ENCODE peak calls at places on chromosome 16, in six cellular contexts. U is GM13976; O is aorta; T is stimulated activated CD4-positive, alpha-beta T cell treated with anti-CD3 and anti-CD28 coated beads, Interleukin-15, amount 100 ng/mL, for 24 hours; W is stimulated activated effector memory CD8-positive, alpha-beta T cell treated with anti-CD3 and anti-CD28 coated beads, Interleukin-12 subunit alpha, Interleukin-12 subunit beta, amount 100 ng/mL, for 72 hours; E is non-pigmented ciliary epithelial cell. Q is an unnamed sample.

GRCh38 chr16:17471745-17472075 is 950 bp upstream of the XYLT1 start:
- DNase-seq in U (no peak), O (no peak), T (no peak), W (no peak), E (no peak), Q (no peak)

GRCh38 chr16:69483611-69484010 is 59.2 kb downstream of the CYB5B start:
- DNase-seq in U (no peak), O (no peak), T (no peak), W (no peak), E (no peak), Q (peak; percentile 80)

GRCh38 chr16:79483336-79483735 is 117.2 kb downstream of the MAF start:
- DNase-seq in U (no peak), O (no peak), T (no peak), W (no peak), E (no peak), Q (no peak)

GRCh38 chr16:21684199-21684598 is 20.4 kb downstream of the OTOA start:
- DNase-seq in U (peak; percentile 43), O (no peak), T (peak; percentile 59), W (peak; percentile 69), E (no peak), Q (peak; percentile 33)

GRCh38 chr16:2692948-2693651 is 10.8 kb downstream of the KCTD5 start:
- DNase-seq in U (no peak), O (no peak), T (no peak), W (no peak), E (peak; percentile 14), Q (peak; percentile 77)

GRCh38 chr16:70777973-70778406 is 23.0 kb downstream of the VAC14 start:
- DNase-seq in U (no peak), O (no peak), T (no peak), W (no peak), E (no peak), Q (no peak)

GRCh38 chr16:87864331-87864989 is 4.8 kb downstream of the SLC7A5 start:
- DNase-seq in U (no peak), O (no peak), T (no peak), W (no peak), E (no peak), Q (no peak)

GRCh38 chr16:12531937-12532336 is 271.8 kb downstream of the CPPED1 start:
- DNase-seq in U (no peak), O (no peak), T (peak; percentile 9), W (no peak), E (no peak), Q (no peak)

GRCh38 chr16:66740010-66740409 is 11.4 kb downstream of the DYNC1LI2 start:
- DNase-seq in U (peak; percentile 62), O (no peak), T (peak; percentile 36), W (no peak), E (no peak), Q (peak; percentile 75)

GRCh38 chr16:73056911-73057310 is 9.0 kb upstream of the ZFHX3 start:
- DNase-seq in U (no peak), O (no peak), T (no peak), W (no peak), E (no peak), Q (no peak)

GRCh38 chr16:8788578-8789172 is 8.8 kb downstream of the TMEM186 start:
- DNase-seq in U (no peak), O (no peak), T (no peak), W (no peak), E (no peak), Q (no peak)

GRCh38 chr16:22225060-22225459 is 19.0 kb downstream of the EEF2K start:
- DNase-seq in U (no peak), O (no peak), T (no peak), W (no peak), E (no peak), Q (no peak)

GRCh38 chr16:51573191-51573590 is 422.1 kb upstream of the SALL1 start:
- DNase-seq in U (no peak), O (no peak), T (no peak), W (no peak), E (no peak), Q (no peak)

GRCh38 chr16:82152641-82153094 is 17.4 kb downstream of the MPHOSPH6 start:
- DNase-seq in U (no peak), O (no peak), T (no peak), W (no peak), E (peak; percentile 19), Q (no peak)

GRCh38 chr16:47008612-47009011 is 35.1 kb upstream of the DNAJA2 start:
- DNase-seq in U (no peak), O (no peak), T (no peak), W (no peak), E (no peak), Q (no peak)

GRCh38 chr16:56013962-56014552 is 138.9 kb upstream of the CES5A start:
- DNase-seq in U (peak; percentile 10), O (peak; percentile 52), T (peak; percentile 48), W (peak; percentile 55), E (no peak), Q (peak; percentile 89)

GRCh38 chr16:24822542-24822941 is 23.2 kb upstream of the SLC5A11 start:
- DNase-seq in U (no peak), O (no peak), T (no peak), W (no peak), E (no peak), Q (no peak)

GRCh38 chr16:66800856-66801255 is 528 bp downstream of the TERB1 start:
- DNase-seq in U (no peak), O (no peak), T (no peak), W (no peak), E (no peak), Q (no peak)

GRCh38 chr16:81337097-81337496 is 22.3 kb downstream of the GAN start:
- DNase-seq in U (no peak), O (no peak), T (no peak), W (no peak), E (no peak), Q (no peak)

GRCh38 chr16:48129926-48130325 is 25.9 kb downstream of the ABCC12 start:
- DNase-seq in U (no peak), O (no peak), T (no peak), W (no peak), E (no peak), Q (no peak)

GRCh38 chr16:31569360-31569717 is 41.6 kb downstream of the AHSP start:
- DNase-seq in U (no peak), O (no peak), T (peak; percentile 15), W (no peak), E (no peak), Q (peak; percentile 34)

GRCh38 chr16:46947900-46948547 is 25.4 kb downstream of the DNAJA2 start:
- DNase-seq in U (peak; percentile 71), O (no peak), T (peak; percentile 41), W (no peak), E (peak; percentile 13), Q (peak; percentile 56)

GRCh38 chr16:11613381-11614303 is 26.9 kb upstream of the LITAF start:
- DNase-seq in U (peak; percentile 65), O (peak; percentile 89), T (no peak), W (peak; percentile 68), E (no peak), Q (no peak)

GRCh38 chr16:52353249-52353648 is 193.7 kb downstream of the TOX3 start:
- DNase-seq in U (no peak), O (no peak), T (no peak), W (no peak), E (no peak), Q (no peak)

GRCh38 chr16:56409195-56409594 is 16.1 kb downstream of the AMFR start:
- DNase-seq in U (no peak), O (no peak), T (no peak), W (no peak), E (no peak), Q (no peak)